ENCODE peak calls at places on chromosome 5, in four cellular contexts. One of them, this sample, is unnamed.
A peak's percentile ranks its signal among the peaks of the same experiment; 100 is the strongest.

GRCh38 chr5:153404747-153405146 is 85.7 kb upstream of the GRIA1 start:
- DNase-seq in IMR-90: no peak
- DNase-seq in sigmoid colon: no peak
- DNase-seq in astrocyte: no peak
- DNase-seq in this sample: no peak

GRCh38 chr5:125034331-125034730 is 287.9 kb upstream of the ZNF608 start:
- DNase-seq in IMR-90: no peak
- DNase-seq in sigmoid colon: no peak
- DNase-seq in astrocyte: no peak
- DNase-seq in this sample: no peak

GRCh38 chr5:25570067-25570583 is 925.3 kb upstream of the CDH10 start:
- DNase-seq in IMR-90: no peak
- DNase-seq in sigmoid colon: no peak
- DNase-seq in astrocyte: no peak
- DNase-seq in this sample: no peak

GRCh38 chr5:137699291-137700281 is 36.3 kb downstream of the KLHL3 start:
- DNase-seq in IMR-90: peak; percentile 10
- DNase-seq in sigmoid colon: no peak
- DNase-seq in astrocyte: peak; percentile 10
- DNase-seq in this sample: no peak

GRCh38 chr5:139635606-139636206 is 12.4 kb upstream of the CXXC5 start:
- DNase-seq in IMR-90: peak; percentile 95
- DNase-seq in sigmoid colon: peak; percentile 92
- DNase-seq in astrocyte: peak; percentile 92
- DNase-seq in this sample: no peak

GRCh38 chr5:163248333-163248732 is 189.1 kb upstream of the CCNG1 start:
- DNase-seq in IMR-90: no peak
- DNase-seq in sigmoid colon: no peak
- DNase-seq in astrocyte: peak; percentile 62
- DNase-seq in this sample: no peak

GRCh38 chr5:153447534-153447933 is 42.9 kb upstream of the GRIA1 start:
- DNase-seq in IMR-90: no peak
- DNase-seq in sigmoid colon: no peak
- DNase-seq in astrocyte: no peak
- DNase-seq in this sample: peak; percentile 13

GRCh38 chr5:181031716-181032115 is 8.3 kb upstream of the BTNL9 start:
- DNase-seq in IMR-90: no peak
- DNase-seq in sigmoid colon: no peak
- DNase-seq in astrocyte: no peak
- DNase-seq in this sample: no peak

GRCh38 chr5:57032151-57032551 is 80.2 kb upstream of the MIER3 start:
- DNase-seq in IMR-90: no peak
- DNase-seq in sigmoid colon: no peak
- DNase-seq in astrocyte: no peak
- DNase-seq in this sample: no peak

GRCh38 chr5:115601709-115602584 is at the start of gene TICAM2:
- DNase-seq in IMR-90: peak; percentile 67
- DNase-seq in sigmoid colon: peak; percentile 84
- DNase-seq in astrocyte: peak; percentile 75
- DNase-seq in this sample: peak; percentile 80

GRCh38 chr5:159017787-159018186 is 81.9 kb downstream of the EBF1 start:
- DNase-seq in IMR-90: peak; percentile 75
- DNase-seq in sigmoid colon: peak; percentile 79
- DNase-seq in astrocyte: peak; percentile 68
- DNase-seq in this sample: no peak

GRCh38 chr5:3352711-3353110 is 242.9 kb upstream of the IRX1 start:
- DNase-seq in IMR-90: no peak
- DNase-seq in sigmoid colon: peak; percentile 35
- DNase-seq in astrocyte: no peak
- DNase-seq in this sample: no peak

GRCh38 chr5:139795074-139796001 is at the start of gene PSD2:
- DNase-seq in IMR-90: no peak
- DNase-seq in sigmoid colon: peak; percentile 71
- DNase-seq in astrocyte: no peak
- DNase-seq in this sample: peak; percentile 75

GRCh38 chr5:68484307-68485068 is 268.9 kb downstream of the PIK3R1 start:
- DNase-seq in IMR-90: peak; percentile 95
- DNase-seq in sigmoid colon: no peak
- DNase-seq in astrocyte: peak; percentile 61
- DNase-seq in this sample: no peak

GRCh38 chr5:10476878-10477277 is 35.2 kb downstream of the ROPN1L start:
- DNase-seq in IMR-90: no peak
- DNase-seq in sigmoid colon: no peak
- DNase-seq in astrocyte: no peak
- DNase-seq in this sample: no peak

GRCh38 chr5:10475931-10476687 is 34.4 kb downstream of the ROPN1L start:
- DNase-seq in IMR-90: no peak
- DNase-seq in sigmoid colon: no peak
- DNase-seq in astrocyte: no peak
- DNase-seq in this sample: no peak

GRCh38 chr5:10481241-10481932 is 39.7 kb downstream of the ROPN1L start:
- DNase-seq in IMR-90: no peak
- DNase-seq in sigmoid colon: no peak
- DNase-seq in astrocyte: no peak
- DNase-seq in this sample: no peak

GRCh38 chr5:10479226-10479721 is 37.6 kb downstream of the ROPN1L start:
- DNase-seq in IMR-90: peak; percentile 82
- DNase-seq in sigmoid colon: no peak
- DNase-seq in astrocyte: peak; percentile 80
- DNase-seq in this sample: no peak

DNA sequence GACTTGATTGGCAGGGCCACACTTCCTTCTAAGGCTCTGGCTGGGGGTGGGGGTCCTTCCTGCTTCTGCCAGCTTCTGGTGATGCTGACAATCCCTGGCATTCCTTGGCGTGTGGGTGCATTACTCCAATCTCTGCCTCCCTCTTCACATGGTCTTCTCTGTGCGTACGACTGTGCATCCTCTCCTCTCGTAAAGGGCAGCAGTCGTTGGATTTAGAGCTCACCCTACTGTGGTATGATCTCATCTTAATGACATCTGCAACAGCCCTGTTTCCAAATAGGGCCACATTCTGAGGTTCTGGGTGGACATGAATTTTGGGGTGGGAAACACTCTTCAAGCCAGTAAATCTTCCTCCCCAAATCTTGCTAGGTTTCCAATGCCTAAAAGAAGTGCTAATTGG is 36.8 kb downstream of the ROPN1L start:
- DNase-seq in IMR-90: peak; percentile 47
- DNase-seq in sigmoid colon: no peak
- DNase-seq in astrocyte: peak; percentile 64
- DNase-seq in this sample: no peak
- H3K27ac ChIP-seq in IMR-90: peak overlapping the region; percentile 76
- H3K27ac ChIP-seq in sigmoid colon: no peak overlapping the region
- H3K27ac ChIP-seq in astrocyte: peak overlapping the region; percentile 43
- H3K27ac ChIP-seq in this sample: no peak overlapping the region

DNA sequence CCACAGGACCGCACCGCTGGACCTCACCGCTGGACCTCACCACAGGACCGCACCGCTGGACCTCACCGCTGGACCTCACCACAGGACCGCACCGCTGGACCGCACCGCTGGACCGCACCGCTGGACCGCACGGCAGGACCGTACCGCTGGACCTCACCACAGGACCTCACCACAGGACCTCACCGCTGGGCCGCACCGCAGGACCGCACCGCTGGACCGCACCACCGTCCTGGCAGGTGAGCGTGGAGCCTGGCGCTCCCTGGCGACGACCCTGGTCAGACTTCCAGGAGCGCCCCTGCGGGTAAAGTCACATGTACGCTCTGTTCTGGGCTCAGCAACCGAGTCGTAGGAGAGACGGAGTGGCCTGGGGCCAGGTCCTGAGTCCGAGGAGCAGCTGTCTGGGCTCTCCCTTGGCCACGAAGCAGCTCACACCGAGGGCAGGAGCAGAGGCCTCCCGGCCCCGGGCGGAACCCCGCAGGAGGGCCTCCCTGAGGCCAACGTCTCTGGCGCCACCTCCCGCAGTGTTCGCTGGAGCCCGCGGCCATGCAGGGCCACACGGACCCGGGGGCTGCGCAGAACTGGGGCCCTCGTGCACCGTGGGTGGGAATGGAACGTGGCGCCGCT is 30.5 kb downstream of the MRPL36 start:
- DNase-seq in IMR-90: no peak
- DNase-seq in sigmoid colon: peak; percentile 46
- DNase-seq in astrocyte: no peak
- DNase-seq in this sample: no peak
- H3K27me3 ChIP-seq in IMR-90: peaks cover 7% of the 10 kb centered on the region
- H3K27me3 ChIP-seq in sigmoid colon: peaks cover 38% of the 10 kb centered on the region
- H3K27me3 ChIP-seq in astrocyte: peaks cover 6% of the 10 kb centered on the region
- H3K27me3 ChIP-seq in this sample: peaks cover 14% of the 10 kb centered on the region

GRCh38 chr5:1342268-1342667 is 2.6 kb downstream of the CLPTM1L start:
- DNase-seq in IMR-90: no peak
- DNase-seq in sigmoid colon: no peak
- DNase-seq in astrocyte: no peak
- DNase-seq in this sample: no peak

GRCh38 chr5:1343931-1344901 is 683 bp downstream of the CLPTM1L start:
- DNase-seq in IMR-90: peak; percentile 12
- DNase-seq in sigmoid colon: no peak
- DNase-seq in astrocyte: peak; percentile 4
- DNase-seq in this sample: no peak

GRCh38 chr5:1341863-1342262 is 3.0 kb downstream of the CLPTM1L start:
- DNase-seq in IMR-90: no peak
- DNase-seq in sigmoid colon: no peak
- DNase-seq in astrocyte: no peak
- DNase-seq in this sample: no peak

GRCh38 chr5:1344975-1345838 is at the start of gene CLPTM1L:
- DNase-seq in IMR-90: peak; percentile 81
- DNase-seq in sigmoid colon: peak; percentile 92
- DNase-seq in astrocyte: peak; percentile 65
- DNase-seq in this sample: peak; percentile 92

GRCh38 chr5:1343315-1343751 is 1.6 kb downstream of the CLPTM1L start:
- DNase-seq in IMR-90: no peak
- DNase-seq in sigmoid colon: no peak
- DNase-seq in astrocyte: no peak
- DNase-seq in this sample: no peak
- H3K27ac ChIP-seq in IMR-90: no peak overlapping the region
- H3K27ac ChIP-seq in sigmoid colon: no peak overlapping the region
- H3K27ac ChIP-seq in astrocyte: no peak overlapping the region
- H3K27ac ChIP-seq in this sample: no peak overlapping the region

DNA sequence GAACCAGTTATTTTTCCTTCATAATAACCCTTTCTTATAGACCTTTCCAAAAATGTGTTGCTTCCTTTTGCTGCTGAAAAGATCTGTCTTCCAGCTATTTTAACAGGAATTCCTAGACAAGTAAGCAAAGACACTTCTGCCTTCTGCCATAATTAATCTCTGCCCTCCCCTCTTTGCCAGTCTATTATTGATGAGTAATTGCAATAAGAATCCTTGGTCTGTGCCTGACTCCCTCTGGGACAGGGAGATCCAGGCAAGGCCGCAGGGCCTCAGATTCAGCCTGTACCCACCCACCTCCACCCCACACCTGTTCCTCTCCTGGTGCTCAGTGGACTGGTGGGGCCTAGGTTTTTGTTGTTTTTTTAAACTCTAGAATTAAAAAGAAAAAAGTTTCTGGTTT is 8.3 kb downstream of the FOXD1 start:
- DNase-seq in IMR-90: no peak
- DNase-seq in sigmoid colon: no peak
- DNase-seq in astrocyte: no peak
- DNase-seq in this sample: no peak
- H3K27me3 ChIP-seq in IMR-90: no peaks in the 10 kb centered on the region
- H3K27me3 ChIP-seq in sigmoid colon: peaks cover 98% of the 10 kb centered on the region
- H3K27me3 ChIP-seq in astrocyte: no peaks in the 10 kb centered on the region
- H3K27me3 ChIP-seq in this sample: peaks cover 100% of the 10 kb centered on the region

DNA sequence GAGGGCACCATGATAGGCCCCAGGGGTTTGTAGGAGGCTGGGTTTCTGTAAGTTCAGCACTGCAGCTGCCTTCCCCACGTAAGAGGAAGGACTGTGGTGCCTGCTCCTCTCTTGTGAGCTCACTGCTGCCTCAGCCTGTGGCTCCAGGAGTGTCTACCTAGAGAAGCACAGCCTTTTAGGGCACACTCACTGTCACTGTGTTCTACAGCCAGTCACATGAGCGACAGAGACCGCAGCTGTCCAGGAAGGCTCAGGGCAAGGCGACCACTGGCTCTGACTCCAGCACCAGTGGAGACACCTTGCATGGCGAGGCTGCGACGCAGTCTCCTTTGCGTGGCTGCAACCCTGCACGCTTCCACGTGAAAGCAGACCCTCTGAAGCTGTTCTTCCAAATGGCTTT is 72.8 kb downstream of the OTULIN start:
- DNase-seq in IMR-90: no peak
- DNase-seq in sigmoid colon: no peak
- DNase-seq in astrocyte: no peak
- DNase-seq in this sample: no peak
- H3K27ac ChIP-seq in IMR-90: no peak overlapping the region
- H3K27ac ChIP-seq in sigmoid colon: no peak overlapping the region
- H3K27ac ChIP-seq in astrocyte: no peak overlapping the region
- H3K27ac ChIP-seq in this sample: peak overlapping the region; percentile 36

GRCh38 chr5:132825824-132826391 is 4.5 kb downstream of the SHROOM1 start:
- DNase-seq in IMR-90: no peak
- DNase-seq in sigmoid colon: no peak
- DNase-seq in astrocyte: no peak
- DNase-seq in this sample: no peak

GRCh38 chr5:132826424-132827082 is 3.9 kb downstream of the SHROOM1 start:
- DNase-seq in IMR-90: no peak
- DNase-seq in sigmoid colon: no peak
- DNase-seq in astrocyte: no peak
- DNase-seq in this sample: no peak

GRCh38 chr5:132823481-132824050 is 6.9 kb downstream of the SHROOM1 start:
- DNase-seq in IMR-90: no peak
- DNase-seq in sigmoid colon: no peak
- DNase-seq in astrocyte: no peak
- DNase-seq in this sample: no peak

GRCh38 chr5:132824426-132824825 is 6.0 kb downstream of the SHROOM1 start:
- DNase-seq in IMR-90: no peak
- DNase-seq in sigmoid colon: no peak
- DNase-seq in astrocyte: no peak
- DNase-seq in this sample: no peak

DNA sequence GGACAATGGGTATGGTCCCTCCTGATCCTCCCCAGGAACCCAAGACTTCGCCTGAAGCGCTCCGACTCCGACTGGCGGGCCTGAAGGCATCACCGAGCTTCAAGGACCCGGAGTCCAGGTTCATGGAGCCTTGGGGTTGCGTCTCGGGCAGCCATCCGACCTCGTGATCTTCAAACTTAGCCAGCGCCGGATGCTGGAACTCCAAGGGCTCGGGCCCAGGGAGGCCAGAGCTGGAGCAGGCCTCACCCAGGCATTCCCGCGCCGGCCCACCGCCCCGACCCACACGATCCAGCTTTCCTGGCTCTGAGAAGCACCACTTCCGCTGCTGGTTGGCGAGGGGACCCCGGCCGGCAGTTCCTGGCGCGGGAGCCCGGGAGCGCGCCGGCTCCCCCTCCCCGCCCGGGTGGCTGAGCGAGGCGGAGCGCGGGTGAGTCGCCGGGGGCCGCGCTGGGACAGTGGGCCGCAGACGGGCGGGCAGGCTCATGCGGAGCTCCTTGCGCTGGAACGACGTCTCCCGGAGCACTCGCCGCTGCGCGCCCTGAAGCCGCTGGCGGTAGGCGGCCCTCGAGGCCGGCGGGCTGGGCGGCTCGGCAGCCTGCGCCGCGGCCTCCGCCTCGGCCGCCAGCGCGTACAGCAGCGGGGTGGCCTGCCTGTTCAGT is 5.2 kb downstream of the SHROOM1 start:
- DNase-seq in IMR-90: no peak
- DNase-seq in sigmoid colon: no peak
- DNase-seq in astrocyte: no peak
- DNase-seq in this sample: no peak
- H3K27me3 ChIP-seq in IMR-90: no peaks in the 10 kb centered on the region
- H3K27me3 ChIP-seq in sigmoid colon: peaks cover 21% of the 10 kb centered on the region
- H3K27me3 ChIP-seq in astrocyte: no peaks in the 10 kb centered on the region
- H3K27me3 ChIP-seq in this sample: no peaks in the 10 kb centered on the region

This sample was measured in dorsolateral prefrontal cortex.